ENCODE peak calls at places on chromosome 15, in five cellular contexts. S is body of pancreas, E is mesenchymal stem cell, T is HCT116, R is HL-60. C is an unnamed sample.

GRCh38 chr15:100106732-100107131 is 235.0 kb downstream of the ADAMTS17 start:
- DNase-seq in S (no peak), E (no peak), T (no peak), R (no peak), C (peak)

GRCh38 chr15:26132786-26133185 is 269.7 kb upstream of the ATP10A start:
- DNase-seq in S (no peak), E (no peak), T (no peak), R (no peak), C (no peak)

GRCh38 chr15:58463815-58464697 is 32.3 kb downstream of the LIPC start:
- DNase-seq in S (no peak), E (no peak), T (no peak), R (no peak), C (no peak)

GRCh38 chr15:88428805-88429605 is 38.2 kb downstream of the MRPL46 start:
- DNase-seq in S (no peak), E (no peak), T (no peak), R (no peak), C (no peak)

GRCh38 chr15:92629975-92630626 is 25.5 kb downstream of the FAM174B start:
- DNase-seq in S (no peak), E (peak), T (no peak), R (no peak), C (no peak)

GRCh38 chr15:53437985-53438841 is 321.2 kb downstream of the WDR72 start:
- DNase-seq in S (no peak), E (no peak), T (no peak), R (no peak), C (no peak)

GRCh38 chr15:101374326-101374725 is 79.3 kb upstream of the SNRPA1 start:
- DNase-seq in S (no peak), E (no peak), T (no peak), R (no peak), C (no peak)

GRCh38 chr15:42215854-42216829 is 8.0 kb upstream of the VPS39 start:
- DNase-seq in S (no peak), E (no peak), T (no peak), R (no peak), C (no peak)

GRCh38 chr15:92079047-92079446 is 225.5 kb downstream of the SLCO3A1 start:
- DNase-seq in S (no peak), E (no peak), T (peak), R (peak), C (no peak)

GRCh38 chr15:39192376-39192775 is 388.5 kb upstream of the THBS1 start:
- DNase-seq in S (no peak), E (no peak), T (no peak), R (no peak), C (no peak)
- H3K27ac ChIP-seq in S (no peak), E (peak), T (no peak), R (no peak), C (no peak)

DNA sequence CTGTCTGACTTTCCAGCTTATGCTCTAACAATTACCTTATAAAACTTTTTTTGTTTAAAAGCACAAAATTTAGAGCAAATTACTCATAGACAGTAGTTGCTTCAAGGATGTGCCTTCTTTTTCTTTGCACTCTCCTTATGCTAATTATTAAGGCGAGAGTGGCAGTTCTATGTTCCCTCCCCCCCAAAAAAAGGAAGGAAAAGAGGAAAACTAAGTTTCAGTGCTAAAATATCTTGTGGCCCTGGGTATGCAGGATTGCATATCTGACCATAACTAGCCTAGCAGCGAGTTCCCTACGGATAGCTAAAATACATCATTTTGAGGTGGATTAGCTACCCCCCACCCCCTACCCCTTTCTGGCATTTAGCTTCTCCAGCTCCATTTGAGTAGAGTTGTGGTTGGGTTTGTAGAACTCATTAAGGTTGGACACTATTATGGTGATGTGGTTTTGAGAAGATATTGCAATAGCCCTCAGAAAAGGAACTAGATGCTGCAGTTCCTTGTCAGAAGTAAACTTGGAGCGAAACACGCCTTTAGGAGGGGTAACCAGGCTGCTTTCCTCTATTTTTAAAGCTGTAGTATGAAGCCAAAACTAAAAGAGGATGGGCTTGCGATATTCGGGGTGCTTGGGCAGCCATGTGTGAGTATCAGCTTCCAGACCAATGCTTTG is 174.6 kb downstream of the AKAP13 start:
- DNase-seq in S (no peak), E (no peak), T (no peak), R (peak), C (no peak)
- H3K4me3 ChIP-seq in S (no peak), E (no peak), T (no peak), R (peak), C (no peak)

GRCh38 chr15:46442901-46443590 is 808.2 kb downstream of the SQOR start:
- DNase-seq in S (no peak), E (peak), T (no peak), R (no peak), C (no peak)

GRCh38 chr15:46441294-46442062 is 806.6 kb downstream of the SQOR start:
- DNase-seq in S (no peak), E (peak), T (no peak), R (no peak), C (no peak)

GRCh38 chr15:46442196-46442595 is 807.4 kb downstream of the SQOR start:
- DNase-seq in S (no peak), E (peak), T (no peak), R (no peak), C (no peak)
- H3K27ac ChIP-seq in S (no peak), E (no peak), T (no peak), R (no peak), C (no peak)

DNA sequence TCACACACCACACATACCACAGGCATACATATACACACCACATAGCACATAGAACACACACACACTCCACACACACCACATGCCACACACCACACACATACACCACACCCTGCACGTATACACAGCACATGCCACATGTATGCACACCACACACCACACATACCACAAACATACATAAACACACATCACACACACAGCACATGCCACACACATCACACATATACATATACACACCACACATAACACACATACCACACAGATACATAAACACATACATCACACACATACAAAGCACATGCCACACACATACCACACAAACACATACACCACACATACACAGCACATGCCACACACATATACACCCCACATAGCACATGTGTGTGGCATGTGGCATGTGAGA is 171.1 kb downstream of the OR4M2 start:
- DNase-seq in S (no peak), E (no peak), T (no peak), R (no peak), C (no peak)
- H3K4me3 ChIP-seq in S (no peak), E (no peak), T (no peak), R (no peak), C (no peak)

GRCh38 chr15:70636540-70637165 is 126.7 kb downstream of the UACA start:
- DNase-seq in S (no peak), E (peak), T (peak), R (peak), C (no peak)
- H3K27ac ChIP-seq in S (no peak), E (no peak), T (no peak), R (peak), C (no peak)

GRCh38 chr15:40847225-40847961 is 3.5 kb downstream of the SPINT1 start:
- DNase-seq in S (peak), E (peak), T (no peak), R (peak), C (no peak)
- H3K4me3 ChIP-seq in S (no peak), E (no peak), T (peak), R (peak), C (no peak)

GRCh38 chr15:71314956-71315537 is 199.8 kb downstream of the THSD4 start:
- DNase-seq in S (no peak), E (no peak), T (no peak), R (no peak), C (no peak)

GRCh38 chr15:71316911-71317310 is 201.6 kb downstream of the THSD4 start:
- DNase-seq in S (no peak), E (no peak), T (no peak), R (no peak), C (no peak)

GRCh38 chr15:71323604-71324003 is 208.3 kb downstream of the THSD4 start:
- DNase-seq in S (no peak), E (peak), T (no peak), R (no peak), C (no peak)

GRCh38 chr15:71325461-71325860 is 210.2 kb downstream of the THSD4 start:
- DNase-seq in S (no peak), E (peak), T (no peak), R (no peak), C (no peak)

GRCh38 chr15:71319935-71320334 is 204.7 kb downstream of the THSD4 start:
- DNase-seq in S (no peak), E (no peak), T (no peak), R (no peak), C (no peak)
- H3K27ac ChIP-seq in S (no peak), E (no peak), T (no peak), R (no peak), C (no peak)

GRCh38 chr15:33201376-33202189 is 7.1 kb upstream of the FMN1 start:
- DNase-seq in S (peak), E (peak), T (peak), R (no peak), C (no peak)
- H3K4me3 ChIP-seq in S (no peak), E (no peak), T (peak), R (peak), C (no peak)